ENCODE peak calls at places on chromosomes 6 and 20, in four cellular contexts. N is GM03348, G is left ventricle myocardium inferior, R is HCEC 1CT. O is an unnamed sample.

GRCh38 chr20:24648481-24648880 is 179.1 kb downstream of the SYNDIG1 start:
- DNase-seq in N (peak; percentile 38), G (no peak), R (no peak), O (no peak)

GRCh38 chr6:146850238-146850896 is 251.6 kb downstream of the ADGB start:
- DNase-seq in G (no peak), R (peak; percentile 85), N (peak; percentile 58), O (peak; percentile 93)

GRCh38 chr6:38114976-38115632 is 295.6 kb downstream of the ZFAND3 start:
- DNase-seq in N (no peak), R (no peak), G (no peak), O (peak; percentile 57)

GRCh38 chr20:49888341-49889244 is 26.7 kb downstream of the SPATA2 start:
- DNase-seq in N (peak; percentile 78), R (peak; percentile 37), G (no peak), O (peak; percentile 56)

GRCh38 chr6:111657146-111657545 is 51.5 kb upstream of the TRAF3IP2 start:
- DNase-seq in G (no peak), N (peak; percentile 73), R (peak; percentile 78), O (peak; percentile 74)

GRCh38 chr6:46526607-46527006 is 35.4 kb upstream of the RCAN2 start:
- DNase-seq in G (no peak), R (no peak), N (no peak), O (no peak)

GRCh38 chr20:23435675-23436539 is 3.6 kb upstream of the CSTL1 start:
- DNase-seq in R (no peak), N (no peak), G (peak; percentile 29), O (no peak)

GRCh38 chr6:108946695-108947094 is 98.5 kb downstream of the ARMC2 start:
- DNase-seq in R (no peak), N (no peak), G (no peak), O (peak; percentile 34)

GRCh38 chr6:157549468-157549745 is 168.4 kb downstream of the ZDHHC14 start:
- DNase-seq in N (no peak), R (no peak), G (no peak), O (no peak)

GRCh38 chr6:15131234-15132195 is 114.4 kb upstream of the JARID2 start:
- DNase-seq in N (peak; percentile 14), R (no peak), G (no peak), O (peak; percentile 9)

O was measured in IMR-90.